ENCODE peak calls at places on chromosomes 2 and 18, in nine cellular contexts. One of them, this sample, is unnamed.

GRCh38 chr2:185952098-185952497 is 213.5 kb downstream of the FSIP2 start:
- DNase-seq in CD4-positive, alpha-beta T cell: no peak
- DNase-seq in HS-5: no peak
- DNase-seq in Caki2: no peak
- DNase-seq in central memory CD4-positive, alpha-beta T cell: no peak
- DNase-seq in activated CD8-positive, alpha-beta memory T cell treated with anti-CD3 and anti-CD28 coated beads, Interleukin-2, amount 50 U/mL, for 48 hours: no peak
- DNase-seq in SK-N-MC: no peak
- DNase-seq in PC-3: peak; percentile 53
- DNase-seq in iris pigment epithelial cell: no peak
- DNase-seq in this sample: no peak

GRCh38 chr2:213848631-213849030 is 562.2 kb upstream of the VWC2L start:
- DNase-seq in CD4-positive, alpha-beta T cell: no peak
- DNase-seq in HS-5: no peak
- DNase-seq in Caki2: no peak
- DNase-seq in central memory CD4-positive, alpha-beta T cell: no peak
- DNase-seq in activated CD8-positive, alpha-beta memory T cell treated with anti-CD3 and anti-CD28 coated beads, Interleukin-2, amount 50 U/mL, for 48 hours: no peak
- DNase-seq in SK-N-MC: no peak
- DNase-seq in PC-3: peak; percentile 47
- DNase-seq in iris pigment epithelial cell: peak; percentile 71
- DNase-seq in this sample: no peak

GRCh38 chr18:45218436-45218835 is 396.8 kb upstream of the SLC14A2 start:
- DNase-seq in CD4-positive, alpha-beta T cell: no peak
- DNase-seq in HS-5: no peak
- DNase-seq in Caki2: no peak
- DNase-seq in central memory CD4-positive, alpha-beta T cell: no peak
- DNase-seq in activated CD8-positive, alpha-beta memory T cell treated with anti-CD3 and anti-CD28 coated beads, Interleukin-2, amount 50 U/mL, for 48 hours: no peak
- DNase-seq in SK-N-MC: no peak
- DNase-seq in PC-3: no peak
- DNase-seq in iris pigment epithelial cell: no peak
- DNase-seq in this sample: no peak

GRCh38 chr2:132038179-132038882 is 123.4 kb downstream of the ANKRD30BL start:
- DNase-seq in CD4-positive, alpha-beta T cell: no peak
- DNase-seq in HS-5: no peak
- DNase-seq in Caki2: no peak
- DNase-seq in central memory CD4-positive, alpha-beta T cell: no peak
- DNase-seq in activated CD8-positive, alpha-beta memory T cell treated with anti-CD3 and anti-CD28 coated beads, Interleukin-2, amount 50 U/mL, for 48 hours: no peak
- DNase-seq in SK-N-MC: no peak
- DNase-seq in PC-3: no peak
- DNase-seq in iris pigment epithelial cell: peak; percentile 0
- DNase-seq in this sample: no peak

GRCh38 chr18:8142131-8142711 is 467.0 kb upstream of the RAB12 start:
- DNase-seq in CD4-positive, alpha-beta T cell: no peak
- DNase-seq in HS-5: no peak
- DNase-seq in Caki2: no peak
- DNase-seq in central memory CD4-positive, alpha-beta T cell: no peak
- DNase-seq in activated CD8-positive, alpha-beta memory T cell treated with anti-CD3 and anti-CD28 coated beads, Interleukin-2, amount 50 U/mL, for 48 hours: no peak
- DNase-seq in SK-N-MC: no peak
- DNase-seq in PC-3: no peak
- DNase-seq in iris pigment epithelial cell: peak; percentile 82
- DNase-seq in this sample: no peak

GRCh38 chr2:2292381-2292780 is 38.7 kb downstream of the MYT1L start:
- DNase-seq in CD4-positive, alpha-beta T cell: no peak
- DNase-seq in HS-5: no peak
- DNase-seq in Caki2: no peak
- DNase-seq in central memory CD4-positive, alpha-beta T cell: no peak
- DNase-seq in activated CD8-positive, alpha-beta memory T cell treated with anti-CD3 and anti-CD28 coated beads, Interleukin-2, amount 50 U/mL, for 48 hours: no peak
- DNase-seq in SK-N-MC: no peak
- DNase-seq in PC-3: no peak
- DNase-seq in iris pigment epithelial cell: no peak
- DNase-seq in this sample: no peak

GRCh38 chr2:196914867-196915465 is 11.5 kb downstream of the PGAP1 start:
- DNase-seq in CD4-positive, alpha-beta T cell: no peak
- DNase-seq in HS-5: no peak
- DNase-seq in Caki2: no peak
- DNase-seq in central memory CD4-positive, alpha-beta T cell: peak; percentile 49
- DNase-seq in activated CD8-positive, alpha-beta memory T cell treated with anti-CD3 and anti-CD28 coated beads, Interleukin-2, amount 50 U/mL, for 48 hours: no peak
- DNase-seq in SK-N-MC: no peak
- DNase-seq in PC-3: no peak
- DNase-seq in iris pigment epithelial cell: no peak
- DNase-seq in this sample: no peak

GRCh38 chr2:230671117-230671516 is 41.5 kb upstream of the CAB39 start:
- DNase-seq in CD4-positive, alpha-beta T cell: no peak
- DNase-seq in HS-5: no peak
- DNase-seq in Caki2: peak; percentile 59
- DNase-seq in central memory CD4-positive, alpha-beta T cell: no peak
- DNase-seq in activated CD8-positive, alpha-beta memory T cell treated with anti-CD3 and anti-CD28 coated beads, Interleukin-2, amount 50 U/mL, for 48 hours: no peak
- DNase-seq in SK-N-MC: no peak
- DNase-seq in PC-3: peak; percentile 32
- DNase-seq in iris pigment epithelial cell: peak; percentile 85
- DNase-seq in this sample: no peak

This sample was measured in GM12892.